ENCODE peak calls at places on chromosomes 5 and 9, in seven cellular contexts. One of them, this sample, is unnamed.
A peak's percentile ranks its signal among the peaks of the same experiment; 100 is the strongest.

GRCh38 chr5:138956801-138957200 is 81.7 kb upstream of the LRRTM2 start:
- DNase-seq in GM13976: no peak
- DNase-seq in left ventricle myocardium inferior: no peak
- DNase-seq in IMR-90: no peak
- DNase-seq in BE2C: no peak
- DNase-seq in H9: no peak
- DNase-seq in endothelial cell: no peak
- DNase-seq in this sample: no peak

GRCh38 chr5:165457854-165458481 is 1952.5 kb downstream of the MAT2B start:
- DNase-seq in GM13976: no peak
- DNase-seq in left ventricle myocardium inferior: no peak
- DNase-seq in IMR-90: peak; percentile 55
- DNase-seq in BE2C: peak; percentile 33
- DNase-seq in H9: peak; percentile 32
- DNase-seq in endothelial cell: peak; percentile 33
- DNase-seq in this sample: peak; percentile 10

GRCh38 chr5:145056805-145057204 is 778.3 kb downstream of the PRELID2 start:
- DNase-seq in GM13976: peak; percentile 34
- DNase-seq in left ventricle myocardium inferior: no peak
- DNase-seq in IMR-90: peak; percentile 71
- DNase-seq in BE2C: no peak
- DNase-seq in H9: no peak
- DNase-seq in endothelial cell: no peak
- DNase-seq in this sample: no peak

GRCh38 chr5:154475613-154476342 is 2.2 kb downstream of the HAND1 start:
- DNase-seq in GM13976: no peak
- DNase-seq in left ventricle myocardium inferior: no peak
- DNase-seq in IMR-90: no peak
- DNase-seq in BE2C: no peak
- DNase-seq in H9: peak; percentile 51
- DNase-seq in endothelial cell: no peak
- DNase-seq in this sample: peak; percentile 67

GRCh38 chr9:71858812-71859211 is 52.2 kb downstream of the ABHD17B start:
- DNase-seq in GM13976: peak; percentile 34
- DNase-seq in left ventricle myocardium inferior: no peak
- DNase-seq in IMR-90: peak; percentile 40
- DNase-seq in BE2C: no peak
- DNase-seq in H9: no peak
- DNase-seq in endothelial cell: no peak
- DNase-seq in this sample: no peak

GRCh38 chr5:113249216-113249615 is 185.6 kb downstream of the TSSK1B start:
- DNase-seq in GM13976: no peak
- DNase-seq in left ventricle myocardium inferior: no peak
- DNase-seq in IMR-90: peak; percentile 83
- DNase-seq in BE2C: no peak
- DNase-seq in H9: no peak
- DNase-seq in endothelial cell: no peak
- DNase-seq in this sample: no peak

GRCh38 chr9:126337690-126338426 is 11.2 kb downstream of the MVB12B start:
- DNase-seq in GM13976: peak; percentile 8
- DNase-seq in left ventricle myocardium inferior: no peak
- DNase-seq in IMR-90: no peak
- DNase-seq in BE2C: no peak
- DNase-seq in H9: no peak
- DNase-seq in endothelial cell: no peak
- DNase-seq in this sample: no peak

GRCh38 chr5:151200913-151201445 is 22.9 kb downstream of the CCDC69 start:
- DNase-seq in GM13976: no peak
- DNase-seq in left ventricle myocardium inferior: no peak
- DNase-seq in IMR-90: no peak
- DNase-seq in BE2C: no peak
- DNase-seq in H9: no peak
- DNase-seq in endothelial cell: no peak
- DNase-seq in this sample: no peak

GRCh38 chr9:97563458-97564135 is 62.1 kb downstream of the TMOD1 start:
- DNase-seq in GM13976: no peak
- DNase-seq in left ventricle myocardium inferior: no peak
- DNase-seq in IMR-90: no peak
- DNase-seq in BE2C: no peak
- DNase-seq in H9: peak; percentile 12
- DNase-seq in endothelial cell: no peak
- DNase-seq in this sample: no peak

GRCh38 chr5:110916373-110917049 is 155.0 kb upstream of the TSLP start:
- DNase-seq in GM13976: no peak
- DNase-seq in left ventricle myocardium inferior: no peak
- DNase-seq in IMR-90: peak; percentile 95
- DNase-seq in BE2C: no peak
- DNase-seq in H9: no peak
- DNase-seq in endothelial cell: no peak
- DNase-seq in this sample: no peak

GRCh38 chr5:3778945-3779344 is 183.3 kb downstream of the IRX1 start:
- DNase-seq in GM13976: no peak
- DNase-seq in left ventricle myocardium inferior: no peak
- DNase-seq in IMR-90: no peak
- DNase-seq in BE2C: no peak
- DNase-seq in H9: no peak
- DNase-seq in endothelial cell: no peak
- DNase-seq in this sample: no peak

GRCh38 chr5:150468206-150468605 is 18.7 kb upstream of the RPS14 start:
- DNase-seq in GM13976: no peak
- DNase-seq in left ventricle myocardium inferior: no peak
- DNase-seq in IMR-90: no peak
- DNase-seq in BE2C: no peak
- DNase-seq in H9: no peak
- DNase-seq in endothelial cell: no peak
- DNase-seq in this sample: no peak

GRCh38 chr5:58871648-58872242 is 288.9 kb downstream of the RAB3C start:
- DNase-seq in GM13976: no peak
- DNase-seq in left ventricle myocardium inferior: no peak
- DNase-seq in IMR-90: peak; percentile 36
- DNase-seq in BE2C: peak; percentile 52
- DNase-seq in H9: no peak
- DNase-seq in endothelial cell: peak; percentile 50
- DNase-seq in this sample: peak; percentile 48

GRCh38 chr9:131397100-131397790 is 3.4 kb downstream of the PRRC2B start:
- DNase-seq in GM13976: no peak
- DNase-seq in left ventricle myocardium inferior: no peak
- DNase-seq in IMR-90: peak; percentile 48
- DNase-seq in BE2C: no peak
- DNase-seq in H9: peak; percentile 60
- DNase-seq in endothelial cell: no peak
- DNase-seq in this sample: no peak

GRCh38 chr9:116767219-116767618 is 80.1 kb downstream of the TRIM32 start:
- DNase-seq in GM13976: no peak
- DNase-seq in left ventricle myocardium inferior: no peak
- DNase-seq in IMR-90: no peak
- DNase-seq in BE2C: no peak
- DNase-seq in H9: no peak
- DNase-seq in endothelial cell: no peak
- DNase-seq in this sample: no peak

GRCh38 chr5:12230659-12231058 is 326.4 kb upstream of the CTNND2 start:
- DNase-seq in GM13976: no peak
- DNase-seq in left ventricle myocardium inferior: no peak
- DNase-seq in IMR-90: no peak
- DNase-seq in BE2C: no peak
- DNase-seq in H9: no peak
- DNase-seq in endothelial cell: no peak
- DNase-seq in this sample: no peak

GRCh38 chr5:114237766-114238165 is 124.1 kb upstream of the KCNN2 start:
- DNase-seq in GM13976: no peak
- DNase-seq in left ventricle myocardium inferior: no peak
- DNase-seq in IMR-90: peak; percentile 99
- DNase-seq in BE2C: no peak
- DNase-seq in H9: no peak
- DNase-seq in endothelial cell: no peak
- DNase-seq in this sample: no peak

GRCh38 chr5:5155617-5156016 is 15.5 kb downstream of the ADAMTS16 start:
- DNase-seq in GM13976: no peak
- DNase-seq in left ventricle myocardium inferior: no peak
- DNase-seq in IMR-90: no peak
- DNase-seq in BE2C: no peak
- DNase-seq in H9: no peak
- DNase-seq in endothelial cell: peak; percentile 14
- DNase-seq in this sample: no peak

GRCh38 chr9:134040831-134041648 is 15.8 kb downstream of the BRD3OS start:
- DNase-seq in GM13976: no peak
- DNase-seq in left ventricle myocardium inferior: no peak
- DNase-seq in IMR-90: no peak
- DNase-seq in BE2C: peak; percentile 71
- DNase-seq in H9: no peak
- DNase-seq in endothelial cell: no peak
- DNase-seq in this sample: no peak

GRCh38 chr5:148820778-148821395 is 5.5 kb upstream of the ADRB2 start:
- DNase-seq in GM13976: no peak
- DNase-seq in left ventricle myocardium inferior: no peak
- DNase-seq in IMR-90: peak; percentile 50
- DNase-seq in BE2C: peak; percentile 47
- DNase-seq in H9: no peak
- DNase-seq in endothelial cell: peak; percentile 41
- DNase-seq in this sample: peak; percentile 23

GRCh38 chr5:3181641-3182040 is 414.0 kb upstream of the IRX1 start:
- DNase-seq in GM13976: no peak
- DNase-seq in left ventricle myocardium inferior: no peak
- DNase-seq in IMR-90: no peak
- DNase-seq in BE2C: no peak
- DNase-seq in H9: no peak
- DNase-seq in endothelial cell: no peak
- DNase-seq in this sample: no peak

GRCh38 chr9:107142896-107143603 is 140.0 kb upstream of the RAD23B start:
- DNase-seq in GM13976: no peak
- DNase-seq in left ventricle myocardium inferior: no peak
- DNase-seq in IMR-90: no peak
- DNase-seq in BE2C: no peak
- DNase-seq in H9: no peak
- DNase-seq in endothelial cell: no peak
- DNase-seq in this sample: no peak

GRCh38 chr9:107142430-107142829 is 140.6 kb upstream of the RAD23B start:
- DNase-seq in GM13976: no peak
- DNase-seq in left ventricle myocardium inferior: peak; percentile 17
- DNase-seq in IMR-90: no peak
- DNase-seq in BE2C: no peak
- DNase-seq in H9: no peak
- DNase-seq in endothelial cell: no peak
- DNase-seq in this sample: no peak

GRCh38 chr9:107138261-107138992 is 144.7 kb upstream of the RAD23B start:
- DNase-seq in GM13976: no peak
- DNase-seq in left ventricle myocardium inferior: no peak
- DNase-seq in IMR-90: no peak
- DNase-seq in BE2C: no peak
- DNase-seq in H9: no peak
- DNase-seq in endothelial cell: no peak
- DNase-seq in this sample: no peak

GRCh38 chr9:107144475-107144874 is 138.6 kb upstream of the RAD23B start:
- DNase-seq in GM13976: no peak
- DNase-seq in left ventricle myocardium inferior: no peak
- DNase-seq in IMR-90: no peak
- DNase-seq in BE2C: no peak
- DNase-seq in H9: no peak
- DNase-seq in endothelial cell: no peak
- DNase-seq in this sample: no peak

GRCh38 chr9:107141967-107142366 is 141.1 kb upstream of the RAD23B start:
- DNase-seq in GM13976: no peak
- DNase-seq in left ventricle myocardium inferior: no peak
- DNase-seq in IMR-90: peak; percentile 17
- DNase-seq in BE2C: no peak
- DNase-seq in H9: no peak
- DNase-seq in endothelial cell: no peak
- DNase-seq in this sample: no peak
- TF ChIP-seq CTCF in GM13976: no peak
- TF ChIP-seq CTCF in left ventricle myocardium inferior: no peak
- TF ChIP-seq CTCF in IMR-90: no peak
- TF ChIP-seq CTCF in BE2C: peak; percentile 41
- TF ChIP-seq CTCF in H9: peak; percentile 50
- TF ChIP-seq CTCF in endothelial cell: no peak
- TF ChIP-seq CTCF in this sample: peak; percentile 16

DNA sequence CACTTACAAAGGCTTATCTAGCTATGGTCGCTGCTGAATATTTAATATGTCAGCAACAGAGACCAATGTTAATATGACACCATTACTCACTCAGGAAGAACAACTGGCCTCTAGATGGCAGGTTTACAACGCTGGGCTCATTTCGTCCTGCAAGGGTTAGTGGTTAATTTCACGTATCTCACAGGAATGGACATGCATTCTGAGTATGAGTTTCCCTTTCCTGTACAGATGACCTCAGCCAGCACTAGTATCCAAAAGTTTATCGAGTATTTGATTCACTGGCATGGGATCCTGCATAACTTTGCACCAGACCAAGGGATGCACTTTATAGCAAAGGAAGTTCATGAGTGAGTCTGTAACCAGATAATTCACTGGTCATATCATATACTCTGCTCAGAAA is 8.7 kb upstream of the TRPC7 start:
- DNase-seq in GM13976: no peak
- DNase-seq in left ventricle myocardium inferior: no peak
- DNase-seq in IMR-90: peak; percentile 12
- DNase-seq in BE2C: no peak
- DNase-seq in H9: no peak
- DNase-seq in endothelial cell: peak; percentile 12
- DNase-seq in this sample: no peak
- TF ChIP-seq CTCF in GM13976: no peak
- TF ChIP-seq CTCF in left ventricle myocardium inferior: peak; percentile 19
- TF ChIP-seq CTCF in IMR-90: peak; percentile 34
- TF ChIP-seq CTCF in BE2C: peak; percentile 32
- TF ChIP-seq CTCF in H9: peak; percentile 73
- TF ChIP-seq CTCF in endothelial cell: no peak
- TF ChIP-seq CTCF in this sample: no peak

DNA sequence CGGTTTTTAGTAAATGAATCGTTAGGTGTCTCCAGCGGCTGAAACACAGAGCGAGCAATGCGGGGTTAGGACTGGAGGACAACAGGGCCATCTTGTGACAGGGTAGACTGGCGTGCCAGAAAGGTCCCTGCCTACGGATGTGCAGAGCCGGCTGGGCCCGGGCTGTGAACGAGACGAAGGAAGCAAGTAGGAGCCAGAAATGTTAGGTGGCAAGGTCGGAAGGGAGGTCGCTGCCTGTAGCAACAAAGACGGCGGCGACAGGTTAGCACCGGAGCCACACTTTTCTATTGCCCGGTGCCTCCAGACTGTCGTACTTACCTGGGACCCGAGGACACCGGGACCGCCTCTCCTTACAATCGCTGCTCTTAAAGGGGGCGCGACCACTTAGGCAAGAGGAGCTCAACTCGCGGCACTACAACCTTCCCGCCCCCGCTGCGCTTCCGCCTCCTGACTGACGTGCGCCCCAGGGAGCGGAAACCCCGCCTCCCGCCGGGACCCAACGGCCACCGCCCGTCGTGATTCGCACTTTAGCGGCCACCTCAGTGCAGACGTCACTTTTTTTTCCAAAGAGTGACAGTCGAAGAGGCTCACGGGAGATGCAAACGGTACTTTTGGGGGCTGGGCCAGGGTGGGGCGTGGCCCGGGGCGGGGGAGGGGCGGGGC is at the start of gene INIP:
- DNase-seq in GM13976: peak; percentile 97
- DNase-seq in left ventricle myocardium inferior: peak; percentile 96
- DNase-seq in IMR-90: peak; percentile 95
- DNase-seq in BE2C: peak; percentile 98
- DNase-seq in H9: peak; percentile 99
- DNase-seq in endothelial cell: peak; percentile 96
- DNase-seq in this sample: peak; percentile 95
- TF ChIP-seq CTCF in GM13976: peak; percentile 20
- TF ChIP-seq CTCF in left ventricle myocardium inferior: peak; percentile 5
- TF ChIP-seq CTCF in IMR-90: peak; percentile 16
- TF ChIP-seq CTCF in BE2C: peak; percentile 28
- TF ChIP-seq CTCF in H9: no peak
- TF ChIP-seq CTCF in endothelial cell: no peak
- TF ChIP-seq CTCF in this sample: no peak

GRCh38 chr5:75734913-75735789 is 17.9 kb upstream of the POC5 start:
- DNase-seq in GM13976: peak; percentile 39
- DNase-seq in left ventricle myocardium inferior: peak; percentile 20
- DNase-seq in IMR-90: peak; percentile 4
- DNase-seq in BE2C: peak; percentile 44
- DNase-seq in H9: peak; percentile 56
- DNase-seq in endothelial cell: peak; percentile 47
- DNase-seq in this sample: peak; percentile 31
- TF ChIP-seq CTCF in GM13976: peak; percentile 38
- TF ChIP-seq CTCF in left ventricle myocardium inferior: peak; percentile 67
- TF ChIP-seq CTCF in IMR-90: peak; percentile 18
- TF ChIP-seq CTCF in BE2C: peak; percentile 68
- TF ChIP-seq CTCF in H9: peak; percentile 67
- TF ChIP-seq CTCF in endothelial cell: no peak
- TF ChIP-seq CTCF in this sample: peak; percentile 49

This sample was measured in nephron progenitor cell.